ENCODE peak calls at places on chromosomes 11 and 22, in nine cellular contexts. C, B, S, N, W, Q, F, R and K are unnamed samples.
A peak's percentile ranks its signal among the peaks of the same experiment; 100 is the strongest.

GRCh38 chr22:18070556-18071306 is 7.1 kb upstream of the PEX26 start:
- DNase-seq in Q (no peak), N (no peak), B (no peak), W (no peak), F (no peak), R (no peak), S (no peak), C (no peak), K (no peak)

GRCh38 chr11:46348566-46348981 is 1.3 kb downstream of the DGKZ start:
- DNase-seq in C (no peak), N (no peak), B (no peak), S (no peak), W (no peak), R (no peak), F (no peak), Q (no peak), K (no peak)

GRCh38 chr11:47408598-47409439 is 429 bp downstream of the SLC39A13 start:
- DNase-seq in Q (peak; percentile 89), B (no peak), C (peak; percentile 46), F (no peak), S (no peak), N (no peak), W (no peak), R (no peak), K (no peak)

GRCh38 chr11:77475206-77475605 is 1.3 kb upstream of the PAK1 start:
- DNase-seq in F (no peak), N (no peak), B (no peak), Q (no peak), W (no peak), R (no peak), C (no peak), S (no peak), K (no peak)

GRCh38 chr22:44220727-44221680 is 40.3 kb downstream of the PARVG start:
- DNase-seq in F (no peak), B (no peak), S (no peak), C (peak; percentile 14), R (no peak), W (no peak), N (no peak), Q (no peak), K (no peak)

GRCh38 chr22:38187413-38188212 is 6.0 kb upstream of the PLA2G6 start:
- DNase-seq in W (no peak), S (no peak), R (no peak), Q (no peak), B (no peak), C (no peak), N (no peak), F (no peak), K (no peak)

GRCh38 chr11:29984544-29984943 is 32.3 kb downstream of the KCNA4 start:
- DNase-seq in S (no peak), W (no peak), R (no peak), Q (no peak), N (no peak), C (no peak), F (no peak), B (no peak), K (no peak)

GRCh38 chr22:50730013-50730891 is 7.8 kb upstream of the ACR start:
- DNase-seq in B (no peak), Q (no peak), F (no peak), R (no peak), C (no peak), N (no peak), W (no peak), S (no peak), K (no peak)

GRCh38 chr11:122976396-122976733 is 5.3 kb downstream of the BSX start:
- DNase-seq in F (no peak), S (no peak), C (no peak), N (no peak), R (no peak), Q (no peak), W (no peak), B (no peak), K (no peak)

GRCh38 chr11:60955566-60955965 is 3.6 kb upstream of the SLC15A3 start:
- DNase-seq in Q (no peak), W (no peak), C (no peak), B (no peak), S (no peak), R (no peak), N (no peak), F (no peak), K (peak; percentile 27)

GRCh38 chr11:111918390-111919256 is at the start of gene C11orf52:
- DNase-seq in Q (no peak), W (no peak), S (peak; percentile 90), B (no peak), R (no peak), F (no peak), N (no peak), C (peak; percentile 93), K (peak; percentile 92)

GRCh38 chr11:13010737-13011342 is 1.7 kb downstream of the RASSF10 start:
- DNase-seq in S (no peak), F (no peak), R (no peak), Q (no peak), N (peak; percentile 20), W (peak; percentile 17), B (no peak), C (peak; percentile 57), K (no peak)

GRCh38 chr22:27074016-27074415 is 416.6 kb downstream of the MIAT start:
- DNase-seq in W (no peak), B (no peak), S (no peak), C (no peak), R (no peak), N (no peak), F (no peak), Q (no peak), K (no peak)

GRCh38 chr11:61627831-61628753 is 47.2 kb upstream of the SYT7 start:
- DNase-seq in S (no peak), C (peak; percentile 80), F (no peak), W (peak; percentile 65), B (peak; percentile 10), N (peak; percentile 71), Q (peak; percentile 63), R (no peak), K (no peak)

GRCh38 chr11:96339704-96340554 is 3.1 kb downstream of the MAML2 start:
- DNase-seq in S (no peak), B (peak; percentile 34), R (no peak), F (no peak), C (no peak), N (no peak), W (no peak), Q (no peak), K (no peak)

GRCh38 chr11:128711136-128711535 is 17.3 kb downstream of the FLI1 start:
- DNase-seq in N (no peak), R (peak; percentile 66), Q (peak; percentile 58), C (no peak), F (no peak), B (no peak), W (no peak), S (no peak), K (no peak)

GRCh38 chr11:47464479-47464878 is 15.5 kb upstream of the RAPSN start:
- DNase-seq in N (no peak), B (no peak), W (no peak), F (no peak), R (no peak), S (peak; percentile 14), C (peak; percentile 42), Q (no peak), K (peak; percentile 95)

GRCh38 chr11:116335891-116336290 is 436.9 kb downstream of the BUD13 start:
- DNase-seq in C (no peak), S (no peak), F (no peak), N (no peak), B (no peak), R (no peak), W (no peak), Q (no peak), K (no peak)

GRCh38 chr11:86802601-86803051 is 2.3 kb downstream of the PRSS23 start:
- DNase-seq in R (no peak), Q (peak; percentile 30), B (no peak), F (no peak), C (peak; percentile 83), W (no peak), S (no peak), N (no peak), K (peak; percentile 21)

GRCh38 chr11:70842256-70842655 is 410.1 kb downstream of the SHANK2 start:
- DNase-seq in R (no peak), F (no peak), Q (no peak), C (no peak), N (no peak), W (no peak), B (no peak), S (no peak), K (no peak)

GRCh38 chr11:86277741-86278140 is 24.3 kb upstream of the HIKESHI start:
- DNase-seq in Q (no peak), W (no peak), N (no peak), B (no peak), F (no peak), S (no peak), C (no peak), R (no peak), K (no peak)

GRCh38 chr22:39574779-39575551 is 4.4 kb downstream of the CACNA1I start:
- DNase-seq in N (no peak), F (no peak), S (no peak), B (no peak), W (no peak), C (peak; percentile 43), Q (peak; percentile 84), R (peak; percentile 61), K (no peak)

GRCh38 chr11:27204527-27204926 is 158.5 kb downstream of the CCDC34 start:
- DNase-seq in S (no peak), F (no peak), B (no peak), Q (no peak), R (no peak), N (no peak), C (no peak), W (no peak), K (no peak)

GRCh38 chr11:83020942-83021779 is 50.5 kb downstream of the RAB30 start:
- DNase-seq in S (no peak), B (no peak), N (no peak), Q (no peak), R (no peak), F (no peak), W (no peak), C (no peak), K (no peak)

GRCh38 chr11:74953448-74953847 is 4.4 kb downstream of the SPCS2 start:
- DNase-seq in R (no peak), W (no peak), F (no peak), N (no peak), S (no peak), Q (no peak), C (no peak), B (no peak), K (no peak)

GRCh38 chr22:38327396-38327795 is 10.2 kb upstream of the CSNK1E start:
- DNase-seq in B (no peak), C (no peak), R (no peak), N (no peak), S (no peak), Q (no peak), F (no peak), W (no peak), K (no peak)

GRCh38 chr11:114060402-114061052 is 1.0 kb downstream of the ZBTB16 start:
- DNase-seq in Q (peak; percentile 25), F (no peak), N (no peak), R (no peak), C (no peak), S (no peak), B (peak; percentile 48), W (no peak), K (no peak)

GRCh38 chr11:113974741-113975470 is at the start of gene HTR3A:
- DNase-seq in W (no peak), F (no peak), N (no peak), S (peak; percentile 30), B (no peak), Q (peak; percentile 6), R (no peak), C (peak; percentile 89), K (peak; percentile 84)

GRCh38 chr22:28299760-28300159 is 379.9 kb downstream of the TTC28 start:
- DNase-seq in N (no peak), R (no peak), Q (no peak), B (no peak), W (no peak), S (no peak), C (peak; percentile 16), F (no peak), K (no peak)

GRCh38 chr11:112931686-112932085 is 29.5 kb upstream of the NCAM1 start:
- DNase-seq in F (no peak), W (no peak), R (no peak), S (no peak), N (no peak), C (no peak), Q (no peak), B (no peak), K (no peak)